ENCODE peak calls at places on chromosomes 6 and 20, in six cellular contexts. L is nephron progenitor cell, N is breast epithelium, A is fibroblast of the aortic adventitia, R is right lobe of liver, O is WTC11. Q is an unnamed sample.

GRCh38 chr20:6469695-6470094 is 297.8 kb upstream of the BMP2 start:
- DNase-seq in L (no peak), N (no peak), A (no peak), R (no peak), O (no peak), Q (no peak)

GRCh38 chr20:58179432-58180099 is 48.9 kb downstream of the ANKRD60 start:
- DNase-seq in L (peak), N (no peak), A (peak), R (peak), O (peak), Q (peak)

GRCh38 chr6:71289802-71290175 is 1.2 kb downstream of the OGFRL1 start:
- DNase-seq in L (no peak), N (no peak), A (no peak), R (no peak), O (no peak), Q (no peak)

GRCh38 chr20:59603176-59603575 is 1.2 kb upstream of the PHACTR3 start:
- DNase-seq in L (no peak), N (no peak), A (no peak), R (no peak), O (no peak), Q (no peak)

GRCh38 chr6:5365430-5366195 is 104.3 kb downstream of the FARS2 start:
- DNase-seq in L (no peak), N (no peak), A (no peak), R (no peak), O (no peak), Q (no peak)

GRCh38 chr6:56479381-56479780 is 163.3 kb downstream of the DST start:
- DNase-seq in L (no peak), N (no peak), A (no peak), R (no peak), O (no peak), Q (no peak)

GRCh38 chr20:59560588-59561227 is 43.6 kb upstream of the PHACTR3 start:
- DNase-seq in L (no peak), N (no peak), A (peak), R (no peak), O (no peak), Q (peak)

GRCh38 chr6:11412011-11412424 is 125.5 kb upstream of the TMEM170B start:
- DNase-seq in L (no peak), N (no peak), A (peak), R (no peak), O (no peak), Q (no peak)

GRCh38 chr6:35500782-35501181 is 3.9 kb upstream of the TEAD3 start:
- DNase-seq in L (no peak), N (no peak), A (no peak), R (no peak), O (no peak), Q (no peak)

GRCh38 chr6:129575378-129576118 is 134.4 kb downstream of the ARHGAP18 start:
- DNase-seq in L (peak), N (no peak), A (peak), R (no peak), O (no peak), Q (no peak)

GRCh38 chr6:129592516-129593232 is 117.3 kb downstream of the ARHGAP18 start:
- DNase-seq in L (no peak), N (no peak), A (no peak), R (no peak), O (no peak), Q (no peak)

GRCh38 chr20:3783516-3784225 is 2.4 kb upstream of the SPEF1 start:
- DNase-seq in L (no peak), N (no peak), A (no peak), R (no peak), O (no peak), Q (no peak)

GRCh38 chr20:3723284-3723683 is 9.2 kb upstream of the HSPA12B start:
- DNase-seq in L (no peak), N (no peak), A (no peak), R (no peak), O (no peak), Q (no peak)

GRCh38 chr6:99002826-99003225 is 55.1 kb upstream of the FBXL4 start:
- DNase-seq in L (no peak), N (no peak), A (no peak), R (no peak), O (no peak), Q (no peak)

GRCh38 chr6:31307669-31308049 is 35.8 kb upstream of the HLA-C start:
- DNase-seq in L (no peak), N (no peak), A (no peak), R (no peak), O (no peak), Q (no peak)

GRCh38 chr20:9112541-9113515 is 43.9 kb downstream of the PLCB4 start:
- DNase-seq in L (no peak), N (no peak), A (peak), R (no peak), O (no peak), Q (no peak)

GRCh38 chr20:42261766-42262165 is 643.6 kb upstream of the CHD6 start:
- DNase-seq in L (no peak), N (no peak), A (no peak), R (no peak), O (no peak), Q (no peak)

GRCh38 chr20:53837126-53837826 is 233.1 kb downstream of the BCAS1 start:
- DNase-seq in L (no peak), N (no peak), A (no peak), R (no peak), O (no peak), Q (no peak)
- TF ChIP-seq CTCF in L (no peak), N (no peak), A (no peak), R (no peak), O (no peak), Q (no peak)

DNA sequence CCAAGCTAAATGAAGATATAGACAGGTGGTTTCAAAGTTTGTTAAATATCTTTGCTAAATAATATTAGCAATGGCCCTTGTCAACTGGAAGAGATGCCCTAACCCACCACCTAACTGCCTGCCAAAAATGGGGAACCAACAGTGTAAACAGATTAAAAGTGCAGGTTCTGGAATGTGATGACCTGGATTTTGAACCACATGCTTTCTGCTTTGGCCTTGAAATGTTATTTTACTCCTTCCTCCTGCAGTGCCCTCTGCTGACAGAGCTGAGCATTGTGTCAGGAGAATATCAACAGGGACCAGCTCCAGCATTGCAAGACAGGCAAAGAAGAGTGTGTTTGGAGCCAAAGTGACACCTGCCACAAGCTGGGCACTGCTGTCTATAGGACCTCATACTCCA is 226.6 kb downstream of the MYLK4 start:
- DNase-seq in L (no peak), N (no peak), A (no peak), R (no peak), O (no peak), Q (no peak)
- TF ChIP-seq CTCF in L (no peak), N (no peak), A (peak), R (peak), O (peak), Q (peak)

GRCh38 chr20:19802099-19802491 is 44.0 kb downstream of the RIN2 start:
- DNase-seq in L (no peak), N (no peak), A (no peak), R (no peak), O (no peak), Q (no peak)

GRCh38 chr20:19793716-19794115 is 35.7 kb downstream of the RIN2 start:
- DNase-seq in L (no peak), N (no peak), A (no peak), R (no peak), O (no peak), Q (no peak)

GRCh38 chr20:19802492-19803158 is 44.6 kb downstream of the RIN2 start:
- DNase-seq in L (no peak), N (no peak), A (no peak), R (no peak), O (peak), Q (no peak)

GRCh38 chr20:19794941-19795340 is 36.9 kb downstream of the RIN2 start:
- DNase-seq in L (no peak), N (no peak), A (no peak), R (no peak), O (no peak), Q (no peak)

DNA sequence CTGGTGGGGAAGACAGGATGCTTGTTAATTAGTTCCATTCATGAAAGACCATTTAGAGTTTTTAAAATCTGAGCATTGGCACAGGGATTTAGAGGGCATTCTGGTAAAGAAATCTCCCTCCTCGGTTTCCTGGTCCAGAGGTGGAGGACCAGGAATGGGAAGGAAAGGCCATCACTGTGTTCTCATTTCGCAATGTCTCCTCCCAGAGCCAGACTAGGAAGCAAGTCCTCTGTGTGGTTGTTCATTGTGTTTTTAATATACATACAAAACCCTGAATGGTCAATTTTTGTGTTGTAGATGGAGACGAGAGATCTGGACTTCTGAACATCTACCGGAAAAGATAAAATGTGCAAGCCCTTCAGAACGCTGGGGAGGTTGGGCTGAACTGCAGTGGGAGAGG is 41.3 kb downstream of the RIN2 start:
- DNase-seq in L (no peak), N (no peak), A (no peak), R (no peak), O (no peak), Q (no peak)
- TF ChIP-seq CTCF in L (no peak), N (no peak), A (no peak), R (no peak), O (no peak), Q (no peak)

GRCh38 chr6:156060013-156060412 is 604.4 kb upstream of the NOX3 start:
- DNase-seq in L (no peak), N (no peak), A (no peak), R (no peak), O (no peak), Q (no peak)
- TF ChIP-seq CTCF in L (no peak), N (no peak), A (no peak), R (no peak), O (no peak), Q (no peak)